ENCODE peak calls at places on chromosomes 3 and 15, in seven cellular contexts. One of them, this sample, is unnamed. For H3K4me1 and H3K27me3, the result is how much of the 10 kb centered on the place peaks cover.

GRCh38 chr15:55858661-55859060 is 115.7 kb upstream of the PRTG start:
- DNase-seq in endodermal cell: no peak
- DNase-seq in uterus: no peak
- DNase-seq in right cardiac atrium: no peak
- DNase-seq in mesendoderm: no peak
- DNase-seq in esophagus squamous epithelium: no peak
- DNase-seq in cardiac muscle cell: peak
- DNase-seq in this sample: no peak

GRCh38 chr3:81998139-81998755 is 236.8 kb upstream of the GBE1 start:
- DNase-seq in endodermal cell: no peak
- DNase-seq in uterus: no peak
- DNase-seq in right cardiac atrium: no peak
- DNase-seq in mesendoderm: no peak
- DNase-seq in esophagus squamous epithelium: no peak
- DNase-seq in cardiac muscle cell: peak
- DNase-seq in this sample: no peak

GRCh38 chr3:132628157-132628556 is 31.1 kb downstream of the ACKR4 start:
- DNase-seq in endodermal cell: no peak
- DNase-seq in uterus: no peak
- DNase-seq in right cardiac atrium: no peak
- DNase-seq in mesendoderm: no peak
- DNase-seq in esophagus squamous epithelium: no peak
- DNase-seq in cardiac muscle cell: peak
- DNase-seq in this sample: no peak

GRCh38 chr3:9402410-9403228 is 5.2 kb downstream of the SETD5 start:
- DNase-seq in endodermal cell: peak
- DNase-seq in uterus: no peak
- DNase-seq in right cardiac atrium: peak
- DNase-seq in mesendoderm: peak
- DNase-seq in esophagus squamous epithelium: no peak
- DNase-seq in cardiac muscle cell: peak
- DNase-seq in this sample: no peak

GRCh38 chr3:102466001-102466400 is 31.2 kb downstream of the ZPLD1 start:
- DNase-seq in endodermal cell: no peak
- DNase-seq in uterus: no peak
- DNase-seq in right cardiac atrium: no peak
- DNase-seq in mesendoderm: peak
- DNase-seq in esophagus squamous epithelium: no peak
- DNase-seq in cardiac muscle cell: no peak
- DNase-seq in this sample: no peak

GRCh38 chr15:51904931-51905330 is 66.6 kb downstream of the LEO1 start:
- DNase-seq in endodermal cell: no peak
- DNase-seq in uterus: no peak
- DNase-seq in right cardiac atrium: no peak
- DNase-seq in mesendoderm: no peak
- DNase-seq in esophagus squamous epithelium: no peak
- DNase-seq in cardiac muscle cell: no peak
- DNase-seq in this sample: no peak

GRCh38 chr3:125186261-125186770 is 26.2 kb downstream of the SLC12A8 start:
- DNase-seq in endodermal cell: peak
- DNase-seq in uterus: no peak
- DNase-seq in right cardiac atrium: no peak
- DNase-seq in mesendoderm: no peak
- DNase-seq in esophagus squamous epithelium: no peak
- DNase-seq in cardiac muscle cell: peak
- DNase-seq in this sample: no peak

GRCh38 chr3:190205739-190206138 is 85.0 kb upstream of the P3H2 start:
- DNase-seq in endodermal cell: no peak
- DNase-seq in uterus: no peak
- DNase-seq in right cardiac atrium: no peak
- DNase-seq in mesendoderm: no peak
- DNase-seq in esophagus squamous epithelium: no peak
- DNase-seq in cardiac muscle cell: peak
- DNase-seq in this sample: no peak

GRCh38 chr15:41125950-41126642 is 10.0 kb upstream of the INO80 start:
- DNase-seq in endodermal cell: no peak
- DNase-seq in uterus: no peak
- DNase-seq in right cardiac atrium: no peak
- DNase-seq in mesendoderm: no peak
- DNase-seq in esophagus squamous epithelium: no peak
- DNase-seq in cardiac muscle cell: no peak
- DNase-seq in this sample: no peak

GRCh38 chr3:163273694-163274093 is 1777.1 kb downstream of the OTOL1 start:
- DNase-seq in endodermal cell: no peak
- DNase-seq in uterus: no peak
- DNase-seq in right cardiac atrium: no peak
- DNase-seq in mesendoderm: no peak
- DNase-seq in esophagus squamous epithelium: no peak
- DNase-seq in cardiac muscle cell: no peak
- DNase-seq in this sample: no peak

GRCh38 chr3:65935724-65936123 is 103.0 kb downstream of the MAGI1 start:
- DNase-seq in endodermal cell: no peak
- DNase-seq in uterus: no peak
- DNase-seq in right cardiac atrium: no peak
- DNase-seq in mesendoderm: no peak
- DNase-seq in esophagus squamous epithelium: no peak
- DNase-seq in cardiac muscle cell: no peak
- DNase-seq in this sample: no peak

GRCh38 chr3:65925254-65925954 is 113.3 kb downstream of the MAGI1 start:
- DNase-seq in endodermal cell: no peak
- DNase-seq in uterus: no peak
- DNase-seq in right cardiac atrium: no peak
- DNase-seq in mesendoderm: no peak
- DNase-seq in esophagus squamous epithelium: no peak
- DNase-seq in cardiac muscle cell: no peak
- DNase-seq in this sample: no peak

GRCh38 chr3:65928110-65928509 is 110.6 kb downstream of the MAGI1 start:
- DNase-seq in endodermal cell: no peak
- DNase-seq in uterus: no peak
- DNase-seq in right cardiac atrium: no peak
- DNase-seq in mesendoderm: no peak
- DNase-seq in esophagus squamous epithelium: no peak
- DNase-seq in cardiac muscle cell: no peak
- DNase-seq in this sample: no peak

GRCh38 chr3:65927576-65927975 is 111.1 kb downstream of the MAGI1 start:
- DNase-seq in endodermal cell: no peak
- DNase-seq in uterus: no peak
- DNase-seq in right cardiac atrium: no peak
- DNase-seq in mesendoderm: peak
- DNase-seq in esophagus squamous epithelium: no peak
- DNase-seq in cardiac muscle cell: no peak
- DNase-seq in this sample: no peak

DNA sequence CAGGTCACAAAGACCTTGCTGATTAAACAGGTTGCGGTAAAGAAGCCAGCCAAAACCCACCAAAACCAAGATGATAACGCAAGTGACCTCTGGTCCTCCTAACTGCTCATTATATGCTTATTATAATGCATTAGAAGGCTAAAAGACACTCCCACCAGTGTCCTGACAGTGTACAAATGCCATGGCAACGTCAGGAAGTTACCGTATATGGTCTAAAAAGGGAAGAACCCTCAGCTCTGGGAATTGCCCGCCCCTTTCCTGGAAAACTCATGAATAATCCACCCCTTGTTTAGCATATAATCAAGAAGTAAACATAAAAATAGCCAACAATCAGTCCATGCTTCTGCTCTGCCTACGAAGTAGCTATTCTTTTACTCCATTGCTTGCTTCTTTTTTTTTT is 108.1 kb downstream of the MAGI1 start:
- DNase-seq in endodermal cell: no peak
- DNase-seq in uterus: no peak
- DNase-seq in right cardiac atrium: no peak
- DNase-seq in mesendoderm: no peak
- DNase-seq in esophagus squamous epithelium: no peak
- DNase-seq in cardiac muscle cell: no peak
- DNase-seq in this sample: no peak
- H3K4me3 ChIP-seq in endodermal cell: no peak
- H3K4me3 ChIP-seq in uterus: no peak
- H3K4me3 ChIP-seq in right cardiac atrium: no peak
- H3K4me3 ChIP-seq in mesendoderm: no peak
- H3K4me3 ChIP-seq in esophagus squamous epithelium: no peak
- H3K4me3 ChIP-seq in cardiac muscle cell: no peak
- H3K4me3 ChIP-seq in this sample: no peak

GRCh38 chr15:31358163-31358562 is 31.5 kb downstream of the KLF13 start:
- DNase-seq in endodermal cell: no peak
- DNase-seq in uterus: no peak
- DNase-seq in right cardiac atrium: peak
- DNase-seq in mesendoderm: no peak
- DNase-seq in esophagus squamous epithelium: no peak
- DNase-seq in cardiac muscle cell: no peak
- DNase-seq in this sample: no peak
- H3K4me1 ChIP-seq in endodermal cell: under half
- H3K4me1 ChIP-seq in uterus: under half
- H3K4me1 ChIP-seq in right cardiac atrium: half or more
- H3K4me1 ChIP-seq in mesendoderm: under half
- H3K4me1 ChIP-seq in esophagus squamous epithelium: half or more
- H3K4me1 ChIP-seq in cardiac muscle cell: half or more
- H3K4me1 ChIP-seq in this sample: under half

DNA sequence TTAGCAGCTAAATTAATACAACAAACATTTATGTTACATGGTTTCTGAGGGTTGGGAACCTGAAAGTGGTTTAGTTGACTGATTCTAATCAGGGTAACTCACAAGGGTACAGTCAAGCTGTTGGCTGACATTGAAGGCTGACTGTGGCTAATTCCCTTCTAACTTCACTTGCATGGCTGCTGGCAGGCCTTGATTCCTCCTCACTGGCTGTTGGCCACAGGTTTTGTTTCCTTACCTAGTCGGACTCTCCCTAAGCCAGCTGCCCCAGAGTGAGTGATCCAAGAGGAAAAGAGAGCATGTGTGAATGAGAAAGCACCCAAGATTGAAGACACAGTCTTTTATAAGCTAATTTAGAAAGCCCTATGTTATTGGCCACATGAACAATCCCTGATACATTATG is 700.1 kb downstream of the ROBO1 start:
- DNase-seq in endodermal cell: no peak
- DNase-seq in uterus: no peak
- DNase-seq in right cardiac atrium: no peak
- DNase-seq in mesendoderm: no peak
- DNase-seq in esophagus squamous epithelium: no peak
- DNase-seq in cardiac muscle cell: no peak
- DNase-seq in this sample: no peak
- H3K27me3 ChIP-seq in endodermal cell: under half
- H3K27me3 ChIP-seq in uterus: under half
- H3K27me3 ChIP-seq in right cardiac atrium: under half
- H3K27me3 ChIP-seq in mesendoderm: under half
- H3K27me3 ChIP-seq in esophagus squamous epithelium: under half
- H3K27me3 ChIP-seq in cardiac muscle cell: under half
- H3K27me3 ChIP-seq in this sample: under half

GRCh38 chr3:126197854-126198584 is 17.6 kb upstream of the ALDH1L1 start:
- DNase-seq in endodermal cell: peak
- DNase-seq in uterus: peak
- DNase-seq in right cardiac atrium: peak
- DNase-seq in mesendoderm: peak
- DNase-seq in esophagus squamous epithelium: no peak
- DNase-seq in cardiac muscle cell: peak
- DNase-seq in this sample: no peak
- H3K4me3 ChIP-seq in endodermal cell: no peak
- H3K4me3 ChIP-seq in uterus: no peak
- H3K4me3 ChIP-seq in right cardiac atrium: no peak
- H3K4me3 ChIP-seq in mesendoderm: no peak
- H3K4me3 ChIP-seq in esophagus squamous epithelium: no peak
- H3K4me3 ChIP-seq in cardiac muscle cell: no peak
- H3K4me3 ChIP-seq in this sample: no peak

GRCh38 chr3:14441240-14441919 is 39.0 kb downstream of the SLC6A6 start:
- DNase-seq in endodermal cell: no peak
- DNase-seq in uterus: no peak
- DNase-seq in right cardiac atrium: peak
- DNase-seq in mesendoderm: peak
- DNase-seq in esophagus squamous epithelium: no peak
- DNase-seq in cardiac muscle cell: no peak
- DNase-seq in this sample: no peak
- H3K4me1 ChIP-seq in endodermal cell: under half
- H3K4me1 ChIP-seq in uterus: under half
- H3K4me1 ChIP-seq in right cardiac atrium: under half
- H3K4me1 ChIP-seq in mesendoderm: under half
- H3K4me1 ChIP-seq in esophagus squamous epithelium: half or more
- H3K4me1 ChIP-seq in cardiac muscle cell: under half
- H3K4me1 ChIP-seq in this sample: under half

GRCh38 chr15:80402339-80402738 is 1.8 kb upstream of the ARNT2 start:
- DNase-seq in endodermal cell: no peak
- DNase-seq in uterus: no peak
- DNase-seq in right cardiac atrium: no peak
- DNase-seq in mesendoderm: no peak
- DNase-seq in esophagus squamous epithelium: no peak
- DNase-seq in cardiac muscle cell: no peak
- DNase-seq in this sample: no peak
- H3K27me3 ChIP-seq in endodermal cell: under half
- H3K27me3 ChIP-seq in uterus: under half
- H3K27me3 ChIP-seq in right cardiac atrium: under half
- H3K27me3 ChIP-seq in mesendoderm: under half
- H3K27me3 ChIP-seq in esophagus squamous epithelium: half or more
- H3K27me3 ChIP-seq in cardiac muscle cell: half or more
- H3K27me3 ChIP-seq in this sample: under half

DNA sequence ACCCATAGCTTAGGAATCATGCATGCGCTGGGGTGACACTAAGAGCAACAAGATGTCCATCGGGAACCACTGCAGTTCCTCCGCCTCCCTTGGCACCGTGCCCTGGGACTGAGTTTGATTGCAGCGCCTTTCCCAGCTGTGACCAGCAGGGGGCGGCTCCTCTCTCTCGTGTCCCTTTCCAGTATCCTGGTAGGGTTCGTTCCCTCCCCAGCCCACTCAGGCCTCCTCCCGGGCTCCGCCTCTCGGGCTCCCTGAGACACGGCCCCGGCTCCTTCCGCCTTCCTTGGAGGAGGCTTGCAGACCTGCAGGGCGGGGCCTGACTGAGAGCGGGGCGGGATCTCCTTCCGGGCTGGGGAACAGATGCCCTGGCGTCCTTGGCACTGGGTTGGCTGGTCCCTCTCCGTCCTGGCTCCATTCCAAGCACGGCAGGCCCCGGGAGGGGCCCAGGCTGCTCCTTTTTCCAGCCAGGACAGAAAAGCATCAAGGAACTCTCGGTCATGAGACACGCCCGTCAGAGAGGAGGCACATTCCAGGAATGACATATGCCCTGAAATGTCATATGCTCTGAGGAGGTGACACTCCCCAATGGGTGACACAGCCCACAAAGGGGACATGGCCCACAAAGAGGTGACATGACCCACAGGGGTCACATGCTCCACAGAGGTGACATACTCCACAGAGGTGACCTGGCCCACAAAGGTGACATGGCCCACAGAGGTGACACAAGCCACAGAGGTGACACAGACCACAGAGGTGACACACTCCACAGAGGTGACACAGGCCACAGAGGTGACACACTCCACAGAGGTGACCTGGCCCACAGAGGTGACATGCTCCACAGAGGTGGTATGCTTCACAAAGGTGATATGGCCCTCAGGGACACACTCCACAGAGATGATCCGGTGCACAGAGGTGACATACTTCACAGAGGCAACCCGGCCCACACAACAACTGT is 79.0 kb downstream of the ABHD5 start:
- DNase-seq in endodermal cell: peak
- DNase-seq in uterus: peak
- DNase-seq in right cardiac atrium: peak
- DNase-seq in mesendoderm: peak
- DNase-seq in esophagus squamous epithelium: peak
- DNase-seq in cardiac muscle cell: peak
- DNase-seq in this sample: peak
- H3K4me3 ChIP-seq in endodermal cell: no peak
- H3K4me3 ChIP-seq in uterus: peak
- H3K4me3 ChIP-seq in right cardiac atrium: no peak
- H3K4me3 ChIP-seq in mesendoderm: no peak
- H3K4me3 ChIP-seq in esophagus squamous epithelium: peak
- H3K4me3 ChIP-seq in cardiac muscle cell: peak
- H3K4me3 ChIP-seq in this sample: peak

GRCh38 chr15:88467073-88467934 is at the start of the genes MRPL46 and MRPS11:
- DNase-seq in endodermal cell: peak
- DNase-seq in uterus: peak
- DNase-seq in right cardiac atrium: peak
- DNase-seq in mesendoderm: peak
- DNase-seq in esophagus squamous epithelium: peak
- DNase-seq in cardiac muscle cell: peak
- DNase-seq in this sample: peak
- H3K4me1 ChIP-seq in endodermal cell: under half
- H3K4me1 ChIP-seq in uterus: under half
- H3K4me1 ChIP-seq in right cardiac atrium: under half
- H3K4me1 ChIP-seq in mesendoderm: under half
- H3K4me1 ChIP-seq in esophagus squamous epithelium: under half
- H3K4me1 ChIP-seq in cardiac muscle cell: under half
- H3K4me1 ChIP-seq in this sample: under half